ENCODE peak calls at places on chromosome 11, in seven cellular contexts. D, G, X, P, J, N and O are unnamed samples.

GRCh38 chr11:44592125-44592643 is 26.7 kb downstream of the CD82 start:
- DNase-seq in D (peak; percentile 65), G (no peak), X (peak; percentile 48), P (no peak), J (no peak), N (peak; percentile 39), O (no peak)

GRCh38 chr11:63911440-63911839 is 5.5 kb downstream of the RCOR2 start:
- DNase-seq in D (no peak), G (no peak), X (no peak), P (no peak), J (no peak), N (no peak), O (no peak)

GRCh38 chr11:83449338-83449913 is 163.3 kb upstream of the CCDC90B start:
- DNase-seq in D (no peak), G (no peak), X (no peak), P (no peak), J (no peak), N (no peak), O (no peak)

GRCh38 chr11:111934301-111934700 is 2.8 kb upstream of the DIXDC1 start:
- DNase-seq in D (no peak), G (no peak), X (no peak), P (no peak), J (no peak), N (no peak), O (no peak)

GRCh38 chr11:22730319-22730718 is 63.9 kb downstream of the GAS2 start:
- DNase-seq in D (peak; percentile 1), G (no peak), X (no peak), P (no peak), J (peak; percentile 31), N (no peak), O (no peak)

GRCh38 chr11:112751312-112751711 is 209.9 kb upstream of the NCAM1 start:
- DNase-seq in D (no peak), G (no peak), X (no peak), P (no peak), J (no peak), N (no peak), O (no peak)

GRCh38 chr11:75236062-75236461 is 4.5 kb upstream of the TPBGL start:
- DNase-seq in D (no peak), G (no peak), X (no peak), P (no peak), J (no peak), N (no peak), O (no peak)

GRCh38 chr11:114892381-114893197 is 214.3 kb downstream of the NXPE2 start:
- DNase-seq in D (no peak), G (no peak), X (no peak), P (no peak), J (peak; percentile 1), N (no peak), O (peak; percentile 28)

GRCh38 chr11:34052608-34053160 is 1.2 kb downstream of the CAPRIN1 start:
- DNase-seq in D (no peak), G (no peak), X (peak; percentile 4), P (peak; percentile 65), J (no peak), N (no peak), O (peak; percentile 42)

GRCh38 chr11:134261626-134262488 is 8.5 kb downstream of the ACAD8 start:
- DNase-seq in D (no peak), G (no peak), X (no peak), P (no peak), J (peak; percentile 30), N (no peak), O (no peak)

GRCh38 chr11:45021692-45022130 is 71.0 kb upstream of the TP53I11 start:
- DNase-seq in D (peak; percentile 16), G (no peak), X (peak; percentile 89), P (peak; percentile 87), J (no peak), N (peak; percentile 49), O (peak; percentile 49)

GRCh38 chr11:27720277-27720830 is 20.1 kb upstream of the BDNF start:
- DNase-seq in D (peak; percentile 68), G (no peak), X (no peak), P (no peak), J (no peak), N (no peak), O (peak; percentile 40)

GRCh38 chr11:83971063-83971462 is 684.9 kb upstream of the CCDC90B start:
- DNase-seq in D (peak; percentile 0), G (no peak), X (no peak), P (no peak), J (no peak), N (no peak), O (no peak)

GRCh38 chr11:46694607-46695006 is 5.8 kb downstream of the ARHGAP1 start:
- DNase-seq in D (no peak), G (no peak), X (no peak), P (no peak), J (no peak), N (no peak), O (no peak)

GRCh38 chr11:68959465-68960298 is 21.1 kb downstream of the MRGPRD start:
- DNase-seq in D (no peak), G (no peak), X (no peak), P (no peak), J (no peak), N (no peak), O (no peak)

GRCh38 chr11:68043349-68044144 is 4.7 kb downstream of the TCIRG1 start:
- DNase-seq in D (peak; percentile 66), G (no peak), X (no peak), P (no peak), J (no peak), N (no peak), O (no peak)

GRCh38 chr11:83063073-83063754 is 8.5 kb downstream of the RAB30 start:
- DNase-seq in D (peak; percentile 33), G (no peak), X (no peak), P (no peak), J (peak; percentile 12), N (no peak), O (no peak)

GRCh38 chr11:65403607-65404121 is 17.2 kb downstream of the FRMD8 start:
- DNase-seq in D (no peak), G (no peak), X (no peak), P (no peak), J (peak; percentile 91), N (no peak), O (no peak)

GRCh38 chr11:86589856-86590589 is 82.4 kb downstream of the ME3 start:
- DNase-seq in D (no peak), G (no peak), X (no peak), P (no peak), J (no peak), N (no peak), O (no peak)

GRCh38 chr11:93773601-93774200 is 10.4 kb upstream of the MED17 start:
- DNase-seq in D (no peak), G (no peak), X (no peak), P (no peak), J (no peak), N (no peak), O (no peak)

GRCh38 chr11:70348191-70348590 is 50.1 kb upstream of the CTTN start:
- DNase-seq in D (no peak), G (no peak), X (no peak), P (no peak), J (no peak), N (no peak), O (no peak)

GRCh38 chr11:69300124-69301032 is 6.4 kb downstream of the MYEOV start:
- DNase-seq in D (peak; percentile 61), G (no peak), X (no peak), P (no peak), J (no peak), N (no peak), O (no peak)

GRCh38 chr11:36478700-36479329 is 31.3 kb downstream of the TRAF6 start:
- DNase-seq in D (peak; percentile 59), G (no peak), X (no peak), P (no peak), J (peak; percentile 66), N (no peak), O (no peak)

GRCh38 chr11:44243633-44244343 is 66.2 kb downstream of the ALX4 start:
- DNase-seq in D (peak; percentile 46), G (no peak), X (no peak), P (no peak), J (no peak), N (no peak), O (no peak)

GRCh38 chr11:114075891-114076441 is 16.5 kb downstream of the ZBTB16 start:
- DNase-seq in D (peak; percentile 24), G (no peak), X (no peak), P (no peak), J (no peak), N (no peak), O (no peak)

GRCh38 chr11:67615455-67616430 is 9.0 kb downstream of the NDUFV1 start:
- DNase-seq in D (no peak), G (no peak), X (no peak), P (peak; percentile 64), J (peak; percentile 50), N (no peak), O (peak; percentile 63)